ENCODE peak calls at places on chromosomes 13 and 19, in seven cellular contexts. Z, M, A, Y, Q, I and T are unnamed samples.

GRCh38 chr13:75993823-75994222 is 357.7 kb downstream of the LMO7 start:
- DNase-seq in M (no peak), Q (peak; percentile 9), I (peak; percentile 26), Y (no peak), A (no peak), Z (no peak), T (no peak)

GRCh38 chr13:98207411-98207810 is 30.3 kb upstream of the RNF113B start:
- DNase-seq in A (no peak), Z (no peak), Y (no peak), Q (no peak), I (no peak), M (no peak), T (no peak)

GRCh38 chr13:108494991-108495661 is 134.3 kb upstream of the MYO16 start:
- DNase-seq in I (no peak), Y (no peak), Z (no peak), Q (no peak), M (no peak), A (peak; percentile 13), T (peak; percentile 9)

GRCh38 chr13:96397807-96398206 is 307.9 kb downstream of the HS6ST3 start:
- DNase-seq in M (no peak), Z (no peak), I (no peak), Y (no peak), A (no peak), Q (no peak), T (no peak)

GRCh38 chr19:10228925-10229324 is 2.2 kb downstream of the S1PR2 start:
- DNase-seq in M (peak; percentile 36), Y (peak; percentile 68), A (peak; percentile 37), I (peak; percentile 69), Q (peak; percentile 20), Z (no peak), T (peak; percentile 67)

GRCh38 chr19:54001496-54001895 is 10.1 kb downstream of the CACNG6 start:
- DNase-seq in Z (no peak), M (no peak), Y (no peak), Q (no peak), I (no peak), A (no peak), T (no peak)

GRCh38 chr19:20307127-20307526 is 140.1 kb downstream of the ZNF486 start:
- DNase-seq in Z (no peak), M (no peak), Q (no peak), I (no peak), A (no peak), Y (no peak), T (no peak)

GRCh38 chr19:49533551-49534488 is 6.0 kb downstream of the RCN3 start:
- DNase-seq in Y (peak; percentile 86), Z (peak; percentile 95), Q (no peak), A (peak; percentile 60), M (peak; percentile 92), I (peak; percentile 58), T (peak; percentile 72)

GRCh38 chr19:273393-273792 is 17.8 kb downstream of the PLPP2 start:
- DNase-seq in Z (no peak), A (no peak), M (no peak), Q (no peak), Y (no peak), I (no peak), T (no peak)

GRCh38 chr13:113545455-113545930 is 39.1 kb upstream of the TFDP1 start:
- DNase-seq in Z (peak; percentile 82), M (no peak), I (no peak), Q (no peak), Y (no peak), A (no peak), T (peak; percentile 59)

GRCh38 chr13:112768795-112769411 is 79.1 kb downstream of the ATP11A start:
- DNase-seq in Y (no peak), I (no peak), Z (no peak), Q (no peak), A (no peak), M (no peak), T (no peak)